ENCODE peak calls at places on chromosomes 1 and 21, in ten cellular contexts. J, M, O, H, B, C, V, A, P and U are unnamed samples.

GRCh38 chr1:174965006-174965971 is 34.5 kb upstream of the CACYBP start:
- DNase-seq in J (no peak), M (no peak), O (no peak), H (no peak), B (peak; percentile 54), C (no peak), V (peak; percentile 18), A (no peak), P (no peak), U (no peak)

GRCh38 chr21:44485254-44485793 is 30.0 kb downstream of the LRRC3 start:
- DNase-seq in J (no peak), M (peak; percentile 87), O (peak; percentile 65), H (no peak), B (no peak), C (no peak), V (peak; percentile 51), A (peak; percentile 74), P (peak; percentile 34), U (peak; percentile 82)

GRCh38 chr1:203340112-203340804 is 10.7 kb downstream of the FMOD start:
- DNase-seq in J (peak; percentile 67), M (peak; percentile 95), O (peak; percentile 62), H (peak; percentile 75), B (peak; percentile 92), C (peak; percentile 65), V (peak; percentile 89), A (peak; percentile 74), P (peak; percentile 73), U (no peak)

GRCh38 chr1:59750612-59751395 is 63.9 kb upstream of the HOOK1 start:
- DNase-seq in J (peak; percentile 37), M (no peak), O (no peak), H (no peak), B (no peak), C (peak; percentile 61), V (peak; percentile 92), A (no peak), P (peak; percentile 63), U (no peak)

GRCh38 chr1:216330262-216330661 is 93.0 kb downstream of the USH2A start:
- DNase-seq in J (no peak), M (no peak), O (no peak), H (no peak), B (no peak), C (no peak), V (peak; percentile 20), A (no peak), P (no peak), U (no peak)

GRCh38 chr21:31554511-31555022 is 104.9 kb upstream of the SOD1 start:
- DNase-seq in J (no peak), M (peak; percentile 73), O (peak; percentile 22), H (no peak), B (no peak), C (no peak), V (peak; percentile 48), A (no peak), P (no peak), U (no peak)

GRCh38 chr1:203129501-203130231 is 2.1 kb downstream of the ADORA1 start:
- DNase-seq in J (peak; percentile 77), M (no peak), O (no peak), H (peak; percentile 63), B (no peak), C (no peak), V (no peak), A (peak; percentile 77), P (no peak), U (peak; percentile 51)

GRCh38 chr1:52669696-52670095 is 28.5 kb downstream of the COA7 start:
- DNase-seq in J (no peak), M (no peak), O (no peak), H (no peak), B (no peak), C (no peak), V (peak; percentile 64), A (no peak), P (no peak), U (no peak)

GRCh38 chr1:8090241-8090702 is 64.2 kb upstream of the ERRFI1 start:
- DNase-seq in J (no peak), M (no peak), O (no peak), H (no peak), B (no peak), C (no peak), V (peak; percentile 98), A (no peak), P (no peak), U (no peak)

GRCh38 chr1:47388548-47389238 is 27.4 kb upstream of the FOXE3 start:
- DNase-seq in J (peak; percentile 70), M (peak; percentile 83), O (peak; percentile 73), H (peak; percentile 67), B (peak; percentile 69), C (no peak), V (peak; percentile 72), A (peak; percentile 62), P (peak; percentile 18), U (no peak)

GRCh38 chr1:110783292-110783918 is 89.5 kb upstream of the CD53 start:
- DNase-seq in J (peak; percentile 38), M (peak; percentile 72), O (peak; percentile 25), H (peak; percentile 40), B (peak; percentile 81), C (peak; percentile 46), V (peak; percentile 66), A (no peak), P (no peak), U (no peak)

GRCh38 chr1:44030606-44031050 is 634 bp downstream of the SLC6A9 start:
- DNase-seq in J (no peak), M (peak; percentile 77), O (peak; percentile 61), H (no peak), B (peak; percentile 78), C (no peak), V (peak; percentile 47), A (no peak), P (peak; percentile 57), U (peak; percentile 83)

GRCh38 chr1:19353596-19353995 is 41.5 kb downstream of the SLC66A1 start:
- DNase-seq in J (no peak), M (peak; percentile 94), O (no peak), H (no peak), B (no peak), C (no peak), V (no peak), A (no peak), P (no peak), U (no peak)
- TF ChIP-seq CTCF in J (no peak), M (no peak), O (no peak), H (no peak), B (no peak), C (no peak), V (no peak), A (no peak), P (no peak), U (no peak)

GRCh38 chr1:15885269-15885668 is 37.8 kb downstream of the SPEN start:
- DNase-seq in J (no peak), M (no peak), O (no peak), H (no peak), B (no peak), C (no peak), V (no peak), A (no peak), P (no peak), U (no peak)

GRCh38 chr1:15884477-15884876 is 37.0 kb downstream of the SPEN start:
- DNase-seq in J (no peak), M (no peak), O (no peak), H (no peak), B (no peak), C (no peak), V (no peak), A (no peak), P (no peak), U (no peak)

GRCh38 chr1:15886613-15887167 is 39.2 kb downstream of the SPEN start:
- DNase-seq in J (no peak), M (no peak), O (no peak), H (no peak), B (no peak), C (no peak), V (no peak), A (no peak), P (no peak), U (no peak)

GRCh38 chr1:15883326-15883725 is 35.8 kb downstream of the SPEN start:
- DNase-seq in J (no peak), M (no peak), O (no peak), H (no peak), B (no peak), C (no peak), V (no peak), A (no peak), P (no peak), U (no peak)

DNA sequence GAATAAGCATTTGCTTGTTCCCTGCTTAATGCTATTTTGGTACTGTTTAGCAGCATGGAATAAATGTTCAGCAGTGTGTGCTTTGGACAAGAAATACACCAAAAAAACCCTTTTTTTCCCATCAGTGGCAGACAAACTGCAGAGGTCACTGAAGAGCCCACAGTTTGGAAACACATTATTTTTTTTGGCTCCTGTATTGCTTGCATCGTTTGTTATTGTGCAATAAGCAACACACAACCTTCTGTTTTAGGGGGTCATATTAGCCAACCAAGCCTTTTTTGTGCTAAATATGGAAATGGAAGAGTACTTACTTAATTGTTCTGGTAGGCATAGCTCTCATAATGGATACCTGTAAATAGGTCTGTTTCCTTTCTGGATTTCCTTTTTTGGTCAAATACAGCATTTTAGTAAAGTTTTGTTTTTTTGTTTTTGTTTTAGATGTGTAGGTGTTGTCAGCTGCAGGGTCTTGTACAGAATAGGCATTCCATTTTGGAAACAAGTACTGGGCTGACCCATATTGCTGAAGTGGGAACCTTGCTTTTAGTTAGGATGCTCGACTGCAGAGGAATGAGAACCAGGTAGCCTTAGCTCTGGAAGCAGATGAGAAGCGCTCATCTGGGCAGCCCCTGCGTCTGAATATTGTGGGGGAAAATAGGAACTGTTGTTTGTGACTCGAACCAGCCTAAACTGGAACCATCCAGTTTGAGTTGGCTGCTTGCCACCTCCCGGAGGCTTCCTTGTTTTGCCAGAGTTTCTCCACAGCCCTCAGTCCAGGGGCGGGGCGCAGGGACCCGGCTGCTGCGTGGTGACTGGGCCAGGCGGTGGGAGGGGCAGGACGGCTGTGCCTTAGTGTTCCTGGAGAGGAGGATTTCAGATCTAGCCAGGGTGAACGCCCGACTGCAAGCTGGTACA is 38.5 kb downstream of the SPEN start:
- DNase-seq in J (peak; percentile 94), M (peak; percentile 94), O (peak; percentile 70), H (peak; percentile 97), B (peak; percentile 12), C (peak; percentile 98), V (peak; percentile 96), A (peak; percentile 98), P (peak; percentile 98), U (peak; percentile 93)
- TF ChIP-seq CTCF in J (no peak), M (no peak), O (no peak), H (no peak), B (peak; percentile 20), C (no peak), V (peak; percentile 46), A (no peak), P (peak; percentile 48), U (peak; percentile 19)

GRCh38 chr1:153617677-153618076 is 1.6 kb upstream of the S100A14 start:
- DNase-seq in J (no peak), M (peak; percentile 60), O (peak; percentile 49), H (peak; percentile 62), B (peak; percentile 66), C (no peak), V (peak; percentile 78), A (peak; percentile 95), P (peak; percentile 41), U (no peak)
- TF ChIP-seq CTCF in J (no peak), M (peak; percentile 41), O (peak; percentile 63), H (peak; percentile 31), B (peak; percentile 69), C (no peak), V (peak; percentile 88), A (peak; percentile 55), P (peak; percentile 70), U (peak; percentile 70)

GRCh38 chr1:196423612-196424011 is 184.6 kb downstream of the KCNT2 start:
- DNase-seq in J (no peak), M (no peak), O (no peak), H (no peak), B (no peak), C (no peak), V (no peak), A (no peak), P (no peak), U (no peak)

GRCh38 chr1:196425513-196425912 is 182.7 kb downstream of the KCNT2 start:
- DNase-seq in J (no peak), M (no peak), O (no peak), H (no peak), B (no peak), C (no peak), V (no peak), A (no peak), P (no peak), U (no peak)
- TF ChIP-seq CTCF in J (no peak), M (peak; percentile 17), O (peak; percentile 10), H (no peak), B (peak; percentile 26), C (no peak), V (no peak), A (no peak), P (no peak), U (no peak)